ENCODE peak calls at places on chromosomes 13 and 19, in five cellular contexts. D is posterior cingulate gyrus, Y is iris pigment epithelial cell, H is fibroblast of lung, N is T-helper 17 cell. O is an unnamed sample.

GRCh38 chr13:46575321-46575721 is 22.4 kb downstream of the LRCH1 start:
- DNase-seq in D (no peak), Y (no peak), H (peak), N (no peak), O (no peak)

GRCh38 chr19:45901432-45901903 is 945 bp downstream of the MYPOP start:
- DNase-seq in D (no peak), Y (peak), H (peak), N (no peak), O (no peak)

GRCh38 chr13:99354371-99354951 is 47.3 kb upstream of the GPR183 start:
- DNase-seq in D (no peak), Y (no peak), H (no peak), N (no peak), O (no peak)

GRCh38 chr13:32036131-32036695 is 4.6 kb downstream of the FRY start:
- DNase-seq in D (no peak), Y (no peak), H (no peak), N (no peak), O (no peak)

GRCh38 chr19:42455621-42456081 is 12.9 kb upstream of the CXCL17 start:
- DNase-seq in D (no peak), Y (no peak), H (no peak), N (no peak), O (no peak)

GRCh38 chr19:48480151-48480475 is 10.9 kb downstream of the CYTH2 start:
- DNase-seq in D (peak), Y (peak), H (no peak), N (no peak), O (no peak)

GRCh38 chr19:6800991-6801396 is 28.5 kb downstream of the VAV1 start:
- DNase-seq in D (no peak), Y (peak), H (peak), N (no peak), O (no peak)

GRCh38 chr19:15223649-15224371 is 8.4 kb downstream of the EPHX3 start:
- DNase-seq in D (no peak), Y (no peak), H (no peak), N (no peak), O (no peak)

GRCh38 chr13:76937416-76937815 is 10.9 kb upstream of the ACOD1 start:
- DNase-seq in D (no peak), Y (peak), H (peak), N (no peak), O (no peak)

GRCh38 chr19:48975947-48976847 is 11.1 kb downstream of the FTL start:
- DNase-seq in D (no peak), Y (no peak), H (no peak), N (no peak), O (peak)

GRCh38 chr19:45098521-45099464 is 5.8 kb downstream of the PPP1R37 start:
- DNase-seq in D (peak), Y (peak), H (peak), N (no peak), O (no peak)

GRCh38 chr19:40445945-40446784 is 2.0 kb upstream of the SERTAD3 start:
- DNase-seq in D (no peak), Y (peak), H (no peak), N (no peak), O (no peak)